ENCODE peak calls at places on chromosomes 16 and 17, in six cellular contexts. Y, Z, X, H, B and O are unnamed samples.

GRCh38 chr16:54286330-54287017 is at the start of gene IRX3:
- DNase-seq in Y (no peak), Z (peak; percentile 92), X (peak; percentile 91), H (peak; percentile 93), B (no peak), O (peak; percentile 93)

GRCh38 chr17:65064452-65065019 is 8.0 kb upstream of the GNA13 start:
- DNase-seq in Y (no peak), Z (no peak), X (no peak), H (no peak), B (no peak), O (no peak)

GRCh38 chr17:81207610-81208581 is 14.9 kb downstream of the CEP131 start:
- DNase-seq in Y (no peak), Z (no peak), X (no peak), H (no peak), B (no peak), O (no peak)

GRCh38 chr17:29588561-29589411 is 662 bp downstream of the GIT1 start:
- DNase-seq in Y (no peak), Z (peak; percentile 31), X (peak; percentile 88), H (no peak), B (peak; percentile 31), O (peak; percentile 84)

GRCh38 chr17:80032614-80033171 is 3.0 kb downstream of the TBC1D16 start:
- DNase-seq in Y (no peak), Z (no peak), X (no peak), H (no peak), B (no peak), O (no peak)

GRCh38 chr16:69112285-69113129 is 7.1 kb downstream of the HAS3 start:
- DNase-seq in Y (no peak), Z (peak; percentile 45), X (peak; percentile 85), H (peak; percentile 42), B (peak; percentile 38), O (peak; percentile 86)

GRCh38 chr16:79874391-79874790 is 273.9 kb upstream of the MAF start:
- DNase-seq in Y (no peak), Z (no peak), X (no peak), H (peak; percentile 71), B (no peak), O (no peak)

GRCh38 chr17:72099919-72100318 is 20.9 kb upstream of the SOX9 start:
- DNase-seq in Y (no peak), Z (no peak), X (no peak), H (no peak), B (no peak), O (no peak)

GRCh38 chr16:89179656-89180315 is 8.2 kb downstream of the CDH15 start:
- DNase-seq in Y (no peak), Z (no peak), X (peak; percentile 69), H (no peak), B (no peak), O (no peak)

GRCh38 chr16:2152695-2153506 is 2.7 kb upstream of the TRAF7 start:
- DNase-seq in Y (no peak), Z (no peak), X (peak; percentile 80), H (no peak), B (no peak), O (peak; percentile 80)

GRCh38 chr16:67539271-67539670 is 10.6 kb downstream of the RIPOR1 start:
- DNase-seq in Y (no peak), Z (no peak), X (no peak), H (no peak), B (no peak), O (no peak)

GRCh38 chr16:85144026-85144915 is 32.0 kb upstream of the CIBAR2 start:
- DNase-seq in Y (no peak), Z (peak; percentile 72), X (peak; percentile 52), H (no peak), B (no peak), O (no peak)

GRCh38 chr16:85514601-85515318 is 98.4 kb upstream of the GSE1 start:
- DNase-seq in Y (no peak), Z (peak; percentile 70), X (peak; percentile 86), H (peak; percentile 57), B (no peak), O (peak; percentile 93)

GRCh38 chr16:89629827-89630610 is 16.6 kb downstream of the DPEP1 start:
- DNase-seq in Y (no peak), Z (no peak), X (no peak), H (no peak), B (no peak), O (no peak)

GRCh38 chr17:10683853-10684252 is 13.5 kb downstream of the SCO1 start:
- DNase-seq in Y (no peak), Z (no peak), X (no peak), H (no peak), B (no peak), O (no peak)

GRCh38 chr16:27322858-27323780 is 9.3 kb downstream of the IL4R start:
- DNase-seq in Y (no peak), Z (no peak), X (no peak), H (no peak), B (no peak), O (no peak)

GRCh38 chr16:51982715-51983680 is 563.9 kb downstream of the TOX3 start:
- DNase-seq in Y (no peak), Z (peak; percentile 35), X (no peak), H (no peak), B (peak; percentile 8), O (no peak)

GRCh38 chr17:49193513-49194296 is 16.7 kb downstream of the GNGT2 start:
- DNase-seq in Y (no peak), Z (peak; percentile 52), X (no peak), H (no peak), B (peak; percentile 30), O (peak; percentile 76)

GRCh38 chr16:14284930-14285541 is 213.9 kb downstream of the MRTFB start:
- DNase-seq in Y (no peak), Z (no peak), X (no peak), H (peak; percentile 54), B (no peak), O (peak; percentile 78)

GRCh38 chr16:50024207-50024606 is 818 bp upstream of the CNEP1R1 start:
- DNase-seq in Y (no peak), Z (no peak), X (no peak), H (no peak), B (no peak), O (peak; percentile 35)

GRCh38 chr17:44110823-44111633 is 12.4 kb downstream of the HDAC5 start:
- DNase-seq in Y (peak; percentile 98), Z (peak; percentile 99), X (peak; percentile 96), H (peak; percentile 99), B (peak; percentile 64), O (peak; percentile 100)

GRCh38 chr17:44111777-44112176 is 11.7 kb downstream of the HDAC5 start:
- DNase-seq in Y (no peak), Z (no peak), X (no peak), H (no peak), B (peak; percentile 4), O (no peak)

GRCh38 chr17:44108440-44109311 is 14.8 kb downstream of the HDAC5 start:
- DNase-seq in Y (peak; percentile 95), Z (peak; percentile 91), X (no peak), H (peak; percentile 85), B (no peak), O (peak; percentile 95)

GRCh38 chr17:44109312-44109630 is 14.2 kb downstream of the HDAC5 start:
- DNase-seq in Y (no peak), Z (no peak), X (no peak), H (no peak), B (no peak), O (no peak)

DNA sequence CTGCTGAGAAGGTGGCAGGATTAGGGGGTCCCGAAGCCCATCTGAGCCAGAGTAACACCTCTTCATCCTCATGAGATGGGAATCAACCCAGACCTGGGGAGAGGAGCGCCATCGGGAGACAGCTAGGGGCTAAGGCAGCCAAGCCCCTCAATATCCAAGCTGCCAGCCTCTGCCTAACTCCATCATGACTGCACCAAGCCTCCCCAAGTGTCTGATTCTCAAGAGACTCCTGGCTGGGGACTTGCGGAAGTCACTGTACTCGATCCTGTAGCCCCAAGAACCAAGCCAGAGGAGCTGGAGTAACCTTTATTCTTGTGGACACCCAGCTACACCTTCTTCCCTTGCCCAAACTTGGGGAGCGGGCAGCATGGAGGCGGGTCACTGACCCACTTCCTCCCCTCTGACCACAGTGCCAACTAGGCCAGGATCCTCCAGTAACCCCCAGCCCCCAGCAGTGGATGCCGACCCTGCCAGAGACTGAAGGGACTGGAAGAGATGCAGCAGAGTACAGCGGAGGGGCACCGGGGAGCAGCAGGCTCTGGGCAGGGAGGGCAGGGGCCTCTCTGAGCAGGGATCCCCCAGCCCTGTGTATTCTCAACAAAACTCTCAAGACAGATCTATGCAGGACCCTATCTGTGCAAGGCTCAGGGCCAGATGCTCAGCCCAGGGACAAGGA is 13.3 kb downstream of the HDAC5 start:
- DNase-seq in Y (no peak), Z (no peak), X (no peak), H (no peak), B (no peak), O (no peak)
- H3K27ac ChIP-seq in Y (peak overlapping the region; percentile 87), Z (peak overlapping the region; percentile 90), X (peak overlapping the region; percentile 80), H (peak overlapping the region; percentile 94), B (no peak overlapping the region), O (peak overlapping the region; percentile 90)

GRCh38 chr16:16084874-16085273 is 135.5 kb downstream of the ABCC1 start:
- DNase-seq in Y (no peak), Z (no peak), X (no peak), H (no peak), B (no peak), O (no peak)
- H3K36me3 ChIP-seq in Y (peaks cover 87% of the 10 kb centered on the region), Z (peaks cover 96% of the 10 kb centered on the region), X (no peaks in the 10 kb centered on the region), H (peaks cover 79% of the 10 kb centered on the region), B (peaks cover 20% of the 10 kb centered on the region), O (peaks cover 4% of the 10 kb centered on the region)

DNA sequence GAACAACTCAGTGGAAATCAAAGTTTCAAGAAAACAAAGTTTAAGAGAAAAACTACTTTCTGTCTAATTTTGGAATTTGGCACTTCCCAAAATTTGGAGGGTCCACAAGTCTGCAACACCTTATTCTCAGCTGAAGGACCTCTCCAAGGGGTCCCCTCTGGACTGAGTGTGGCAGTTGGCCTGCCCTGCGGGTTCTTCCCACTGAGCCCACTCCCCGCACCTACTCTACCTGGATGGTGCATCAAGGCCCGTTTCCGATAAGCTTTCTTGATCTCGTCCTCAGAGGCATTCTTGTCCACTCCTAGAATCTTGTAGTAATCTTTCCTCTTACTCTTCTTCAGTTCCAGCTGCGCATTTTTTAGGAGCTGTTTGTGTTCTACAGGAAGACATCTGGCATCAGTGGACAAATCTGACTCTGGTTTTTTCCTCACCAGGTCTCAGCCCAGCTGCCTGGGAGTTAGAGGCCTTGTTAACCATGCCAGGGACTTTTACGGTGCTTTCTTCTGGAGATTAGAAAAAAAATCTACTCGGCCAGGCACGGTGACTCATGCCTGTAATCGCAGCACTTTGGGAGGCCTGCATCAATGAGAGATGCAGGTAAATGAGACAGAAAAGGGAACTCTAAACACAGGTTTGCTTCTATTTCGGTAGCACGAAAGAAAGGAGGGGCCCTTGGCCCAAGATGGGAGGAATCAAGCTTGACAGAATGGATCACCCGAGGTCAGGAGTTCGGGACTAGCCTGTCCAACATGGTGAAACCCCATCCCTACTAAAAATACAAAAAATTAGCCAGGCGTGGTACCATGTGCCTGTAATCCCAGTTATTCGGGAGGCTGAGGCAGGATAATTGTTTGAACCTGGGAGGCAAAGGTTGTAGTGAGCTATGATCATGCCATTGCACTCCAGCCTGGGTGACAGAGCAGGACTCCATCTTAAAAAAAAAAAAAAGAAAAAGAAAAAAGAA is 15.7 kb downstream of the CNP start:
- DNase-seq in Y (no peak), Z (no peak), X (peak; percentile 13), H (no peak), B (no peak), O (no peak)
- H3K27ac ChIP-seq in Y (peak overlapping the region; percentile 5), Z (no peak overlapping the region), X (no peak overlapping the region), H (no peak overlapping the region), B (no peak overlapping the region), O (no peak overlapping the region)

DNA sequence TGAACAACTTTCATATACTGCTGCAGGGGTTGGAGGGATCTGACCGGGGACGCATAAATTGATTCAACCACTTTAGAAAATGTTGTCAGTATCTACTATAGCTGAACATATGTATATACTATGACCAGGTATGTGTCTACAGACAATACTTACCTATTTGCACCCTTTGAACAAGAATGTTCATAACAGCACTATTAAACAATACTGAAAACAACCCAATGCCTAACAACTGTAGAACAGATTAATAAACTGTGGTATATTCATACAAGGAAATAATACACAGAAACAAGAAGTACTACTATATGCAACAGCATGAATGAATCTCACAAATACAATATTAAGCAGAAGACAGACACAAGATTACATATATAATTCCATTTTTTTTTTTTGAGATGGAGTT is 10.5 kb downstream of the BRIP1 start:
- DNase-seq in Y (no peak), Z (no peak), X (no peak), H (no peak), B (no peak), O (no peak)
- H3K36me3 ChIP-seq in Y (no peaks in the 10 kb centered on the region), Z (no peaks in the 10 kb centered on the region), X (no peaks in the 10 kb centered on the region), H (no peaks in the 10 kb centered on the region), B (no peaks in the 10 kb centered on the region), O (no peaks in the 10 kb centered on the region)